ENCODE peak calls at places on chromosomes 12 and 14, in four cellular contexts. One of them, this sample, is unnamed.

GRCh38 chr12:131860472-131861260 is 32.5 kb downstream of the MMP17 start:
- DNase-seq in dorsolateral prefrontal cortex: no peak
- DNase-seq in glutamatergic neuron: no peak
- DNase-seq in psoas muscle: peak
- DNase-seq in this sample: no peak

GRCh38 chr14:50792634-50793068 is 38.3 kb downstream of the NIN start:
- DNase-seq in dorsolateral prefrontal cortex: no peak
- DNase-seq in glutamatergic neuron: no peak
- DNase-seq in psoas muscle: no peak
- DNase-seq in this sample: no peak

GRCh38 chr12:70756118-70756517 is 118.9 kb upstream of the PTPRB start:
- DNase-seq in dorsolateral prefrontal cortex: no peak
- DNase-seq in glutamatergic neuron: no peak
- DNase-seq in psoas muscle: no peak
- DNase-seq in this sample: no peak

GRCh38 chr12:87274594-87275245 is 754.5 kb downstream of the C12orf50 start:
- DNase-seq in dorsolateral prefrontal cortex: no peak
- DNase-seq in glutamatergic neuron: no peak
- DNase-seq in psoas muscle: no peak
- DNase-seq in this sample: no peak

GRCh38 chr14:36773558-36773957 is 111.9 kb downstream of the PAX9 start:
- DNase-seq in dorsolateral prefrontal cortex: no peak
- DNase-seq in glutamatergic neuron: no peak
- DNase-seq in psoas muscle: no peak
- DNase-seq in this sample: no peak

GRCh38 chr14:44165286-44165685 is 341.8 kb downstream of the FSCB start:
- DNase-seq in dorsolateral prefrontal cortex: no peak
- DNase-seq in glutamatergic neuron: no peak
- DNase-seq in psoas muscle: no peak
- DNase-seq in this sample: no peak

GRCh38 chr14:24296341-24297157 is 3.0 kb downstream of the DHRS1 start:
- DNase-seq in dorsolateral prefrontal cortex: peak
- DNase-seq in glutamatergic neuron: peak
- DNase-seq in psoas muscle: peak
- DNase-seq in this sample: peak

GRCh38 chr12:14275886-14276285 is 89.6 kb upstream of the ATF7IP start:
- DNase-seq in dorsolateral prefrontal cortex: no peak
- DNase-seq in glutamatergic neuron: no peak
- DNase-seq in psoas muscle: no peak
- DNase-seq in this sample: peak

GRCh38 chr12:116024769-116025168 is 252.7 kb downstream of the MED13L start:
- DNase-seq in dorsolateral prefrontal cortex: no peak
- DNase-seq in glutamatergic neuron: no peak
- DNase-seq in psoas muscle: no peak
- DNase-seq in this sample: no peak

GRCh38 chr14:39434401-39434800 is 2.2 kb upstream of the FBXO33 start:
- DNase-seq in dorsolateral prefrontal cortex: no peak
- DNase-seq in glutamatergic neuron: no peak
- DNase-seq in psoas muscle: no peak
- DNase-seq in this sample: no peak

GRCh38 chr12:6361834-6362233 is 13.5 kb downstream of the SCNN1A start:
- DNase-seq in dorsolateral prefrontal cortex: no peak
- DNase-seq in glutamatergic neuron: no peak
- DNase-seq in psoas muscle: peak
- DNase-seq in this sample: no peak

GRCh38 chr14:73887116-73887490 is 444 bp downstream of the ZNF410 start:
- DNase-seq in dorsolateral prefrontal cortex: no peak
- DNase-seq in glutamatergic neuron: no peak
- DNase-seq in psoas muscle: no peak
- DNase-seq in this sample: no peak

GRCh38 chr12:32877670-32878459 is 18.7 kb downstream of the PKP2 start:
- DNase-seq in dorsolateral prefrontal cortex: peak
- DNase-seq in glutamatergic neuron: peak
- DNase-seq in psoas muscle: peak
- DNase-seq in this sample: no peak

GRCh38 chr12:99619389-99620158 is 28.0 kb upstream of the GARIN6 start:
- DNase-seq in dorsolateral prefrontal cortex: no peak
- DNase-seq in glutamatergic neuron: peak
- DNase-seq in psoas muscle: no peak
- DNase-seq in this sample: no peak

GRCh38 chr12:109740694-109741245 is 27.1 kb downstream of the FAM222A start:
- DNase-seq in dorsolateral prefrontal cortex: no peak
- DNase-seq in glutamatergic neuron: peak
- DNase-seq in psoas muscle: peak
- DNase-seq in this sample: no peak

GRCh38 chr12:85076688-85077430 is 40.7 kb downstream of the LRRIQ1 start:
- DNase-seq in dorsolateral prefrontal cortex: no peak
- DNase-seq in glutamatergic neuron: no peak
- DNase-seq in psoas muscle: no peak
- DNase-seq in this sample: peak

GRCh38 chr12:103561174-103561573 is 25.9 kb upstream of the STAB2 start:
- DNase-seq in dorsolateral prefrontal cortex: no peak
- DNase-seq in glutamatergic neuron: no peak
- DNase-seq in psoas muscle: no peak
- DNase-seq in this sample: no peak

GRCh38 chr12:54016478-54016964 is 7.7 kb downstream of the HOXC8 start:
- DNase-seq in dorsolateral prefrontal cortex: no peak
- DNase-seq in glutamatergic neuron: no peak
- DNase-seq in psoas muscle: no peak
- DNase-seq in this sample: no peak

GRCh38 chr12:130192667-130193345 is 30.5 kb downstream of the FZD10 start:
- DNase-seq in dorsolateral prefrontal cortex: no peak
- DNase-seq in glutamatergic neuron: no peak
- DNase-seq in psoas muscle: no peak
- DNase-seq in this sample: no peak

GRCh38 chr12:94148841-94149780 is 734 bp downstream of the PLXNC1 start:
- DNase-seq in dorsolateral prefrontal cortex: peak
- DNase-seq in glutamatergic neuron: peak
- DNase-seq in psoas muscle: peak
- DNase-seq in this sample: peak

GRCh38 chr14:97771340-97772045 is 974.3 kb downstream of the VRK1 start:
- DNase-seq in dorsolateral prefrontal cortex: no peak
- DNase-seq in glutamatergic neuron: no peak
- DNase-seq in psoas muscle: no peak
- DNase-seq in this sample: no peak

GRCh38 chr14:102046337-102047278 is 40.2 kb downstream of the HSP90AA1 start:
- DNase-seq in dorsolateral prefrontal cortex: peak
- DNase-seq in glutamatergic neuron: peak
- DNase-seq in psoas muscle: peak
- DNase-seq in this sample: no peak

GRCh38 chr12:47391566-47391965 is 311.8 kb upstream of the AMIGO2 start:
- DNase-seq in dorsolateral prefrontal cortex: no peak
- DNase-seq in glutamatergic neuron: no peak
- DNase-seq in psoas muscle: no peak
- DNase-seq in this sample: no peak

GRCh38 chr14:79680087-79680486 is 531.2 kb downstream of the DIO2 start:
- DNase-seq in dorsolateral prefrontal cortex: no peak
- DNase-seq in glutamatergic neuron: no peak
- DNase-seq in psoas muscle: no peak
- DNase-seq in this sample: no peak

GRCh38 chr12:62533755-62534107 is 67.1 kb downstream of the MON2 start:
- DNase-seq in dorsolateral prefrontal cortex: no peak
- DNase-seq in glutamatergic neuron: no peak
- DNase-seq in psoas muscle: no peak
- DNase-seq in this sample: peak

GRCh38 chr12:104738371-104738710 is 219.7 kb downstream of the SLC41A2 start:
- DNase-seq in dorsolateral prefrontal cortex: no peak
- DNase-seq in glutamatergic neuron: no peak
- DNase-seq in psoas muscle: no peak
- DNase-seq in this sample: no peak

GRCh38 chr14:106436310-106436905 is 910.0 kb downstream of the TMEM121 start:
- DNase-seq in dorsolateral prefrontal cortex: no peak
- DNase-seq in glutamatergic neuron: no peak
- DNase-seq in psoas muscle: no peak
- DNase-seq in this sample: peak

GRCh38 chr12:32400114-32400672 is 835 bp downstream of the FGD4 start:
- DNase-seq in dorsolateral prefrontal cortex: no peak
- DNase-seq in glutamatergic neuron: no peak
- DNase-seq in psoas muscle: no peak
- DNase-seq in this sample: peak

GRCh38 chr12:113359133-113359938 is 949 bp downstream of the PLBD2 start:
- DNase-seq in dorsolateral prefrontal cortex: peak
- DNase-seq in glutamatergic neuron: peak
- DNase-seq in psoas muscle: peak
- DNase-seq in this sample: no peak

GRCh38 chr12:79547044-79547734 is 143.6 kb downstream of the PAWR start:
- DNase-seq in dorsolateral prefrontal cortex: no peak
- DNase-seq in glutamatergic neuron: no peak
- DNase-seq in psoas muscle: no peak
- DNase-seq in this sample: no peak

GRCh38 chr14:59475709-59476108 is 8.5 kb downstream of the L3HYPDH start:
- DNase-seq in dorsolateral prefrontal cortex: no peak
- DNase-seq in glutamatergic neuron: no peak
- DNase-seq in psoas muscle: no peak
- DNase-seq in this sample: no peak

GRCh38 chr14:104574978-104575377 is 4.6 kb upstream of the C14orf180 start:
- DNase-seq in dorsolateral prefrontal cortex: no peak
- DNase-seq in glutamatergic neuron: no peak
- DNase-seq in psoas muscle: no peak
- DNase-seq in this sample: no peak

DNA sequence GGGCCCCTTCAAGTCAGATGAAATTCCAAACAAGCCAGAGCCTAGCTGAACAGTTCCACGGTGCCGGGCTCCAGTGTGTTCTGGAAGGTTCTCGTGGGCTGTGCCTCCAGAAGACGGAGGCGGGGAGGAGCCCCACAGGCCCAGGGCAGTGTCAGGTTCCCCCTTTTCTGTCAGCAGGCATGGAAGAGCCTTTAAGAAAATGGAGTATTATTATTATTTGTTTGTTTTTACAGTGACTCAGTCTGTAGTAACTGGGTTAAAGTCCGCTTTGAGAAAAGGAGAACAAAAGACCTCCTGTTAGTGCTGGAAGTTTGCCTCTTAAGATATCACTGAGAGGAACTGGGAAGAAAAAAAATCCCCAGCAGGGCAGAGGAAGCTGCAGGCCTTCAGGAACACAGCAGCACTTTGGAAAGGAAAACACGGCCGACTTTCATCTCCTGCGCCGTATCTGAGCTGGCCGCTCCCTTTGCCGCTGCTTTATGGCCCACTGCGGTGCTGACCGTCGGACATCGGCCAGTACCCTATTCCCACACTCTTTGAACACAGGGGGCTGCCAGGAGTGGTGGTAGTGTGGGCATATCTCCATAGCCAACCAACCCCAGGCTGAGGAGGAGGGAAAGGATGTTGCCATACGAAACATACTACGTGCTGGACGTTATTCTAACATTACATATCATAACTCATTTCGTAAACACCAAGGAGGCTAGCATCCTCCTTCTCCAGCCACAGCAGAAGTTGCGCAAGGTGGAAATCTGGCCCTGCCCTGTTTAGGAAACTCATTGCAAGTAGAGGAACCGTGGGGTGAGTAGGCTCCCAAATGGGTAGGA is 194.0 kb downstream of the ZFP36L1 start:
- DNase-seq in dorsolateral prefrontal cortex: no peak
- DNase-seq in glutamatergic neuron: no peak
- DNase-seq in psoas muscle: peak
- DNase-seq in this sample: no peak
- TF ChIP-seq CTCF in dorsolateral prefrontal cortex: no peak
- TF ChIP-seq CTCF in glutamatergic neuron: no peak
- TF ChIP-seq CTCF in psoas muscle: no peak
- TF ChIP-seq CTCF in this sample: no peak

DNA sequence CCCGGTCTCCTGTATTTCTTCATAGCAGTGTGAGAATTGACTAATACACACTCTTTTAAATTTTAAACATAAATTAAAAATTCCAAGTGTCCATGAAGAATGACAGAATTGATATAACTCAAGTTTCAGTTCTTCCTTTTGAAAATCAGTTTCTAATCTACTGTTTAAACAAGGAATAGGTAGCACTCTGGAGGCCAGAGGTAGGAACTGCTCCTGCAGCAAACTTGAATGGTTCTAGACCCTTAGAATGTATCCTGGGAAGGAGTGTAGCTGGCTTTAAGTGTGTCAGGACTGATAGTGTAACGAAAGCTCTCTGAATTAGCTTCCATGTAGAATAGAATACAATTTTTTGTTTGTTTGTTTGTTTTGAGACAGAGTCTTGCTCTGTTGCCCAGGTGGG is 76.8 kb downstream of the AKAP6 start:
- DNase-seq in dorsolateral prefrontal cortex: no peak
- DNase-seq in glutamatergic neuron: no peak
- DNase-seq in psoas muscle: no peak
- DNase-seq in this sample: no peak
- TF ChIP-seq CTCF in dorsolateral prefrontal cortex: no peak
- TF ChIP-seq CTCF in glutamatergic neuron: no peak
- TF ChIP-seq CTCF in psoas muscle: no peak
- TF ChIP-seq CTCF in this sample: no peak

GRCh38 chr12:24268663-24269186 is 319.3 kb upstream of the SOX5 start:
- DNase-seq in dorsolateral prefrontal cortex: no peak
- DNase-seq in glutamatergic neuron: no peak
- DNase-seq in psoas muscle: no peak
- DNase-seq in this sample: no peak
- TF ChIP-seq CTCF in dorsolateral prefrontal cortex: no peak
- TF ChIP-seq CTCF in glutamatergic neuron: no peak
- TF ChIP-seq CTCF in psoas muscle: no peak
- TF ChIP-seq CTCF in this sample: no peak

DNA sequence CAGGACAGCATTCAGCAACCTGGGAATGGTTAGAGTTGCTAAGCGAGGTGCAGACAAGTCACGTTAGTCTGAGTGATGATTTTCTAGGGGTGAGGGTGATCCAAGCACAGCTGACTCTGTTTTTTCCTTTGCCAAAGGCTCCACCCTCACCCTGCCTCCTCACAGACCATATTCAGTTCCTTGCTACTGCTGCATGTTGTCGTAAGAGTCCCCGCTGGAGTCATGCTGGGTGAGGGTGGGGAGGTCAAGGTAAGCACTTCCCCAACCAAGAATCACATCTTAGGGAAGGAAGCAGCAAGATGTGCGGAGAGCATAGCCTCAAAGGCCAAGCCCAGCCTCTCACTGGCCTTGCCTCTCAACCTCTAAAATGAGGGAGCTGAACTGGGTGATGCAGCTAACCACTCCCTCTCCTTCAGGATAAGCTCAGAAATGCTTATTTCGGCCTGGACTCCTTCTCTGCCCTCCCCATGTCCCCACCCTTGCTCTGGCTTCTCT is 66.8 kb upstream of the ACTN1 start:
- DNase-seq in dorsolateral prefrontal cortex: no peak
- DNase-seq in glutamatergic neuron: no peak
- DNase-seq in psoas muscle: no peak
- DNase-seq in this sample: no peak
- TF ChIP-seq CTCF in dorsolateral prefrontal cortex: no peak
- TF ChIP-seq CTCF in glutamatergic neuron: no peak
- TF ChIP-seq CTCF in psoas muscle: no peak
- TF ChIP-seq CTCF in this sample: no peak

GRCh38 chr14:99037777-99038176 is 234.2 kb downstream of the BCL11B start:
- DNase-seq in dorsolateral prefrontal cortex: no peak
- DNase-seq in glutamatergic neuron: no peak
- DNase-seq in psoas muscle: no peak
- DNase-seq in this sample: no peak
- TF ChIP-seq CTCF in dorsolateral prefrontal cortex: no peak
- TF ChIP-seq CTCF in glutamatergic neuron: peak
- TF ChIP-seq CTCF in psoas muscle: no peak
- TF ChIP-seq CTCF in this sample: no peak

GRCh38 chr12:57984629-57985151 is 43.3 kb downstream of the ATP23 start:
- DNase-seq in dorsolateral prefrontal cortex: no peak
- DNase-seq in glutamatergic neuron: no peak
- DNase-seq in psoas muscle: no peak
- DNase-seq in this sample: no peak
- TF ChIP-seq CTCF in dorsolateral prefrontal cortex: no peak
- TF ChIP-seq CTCF in glutamatergic neuron: no peak
- TF ChIP-seq CTCF in psoas muscle: no peak
- TF ChIP-seq CTCF in this sample: no peak

This sample was measured in GM13976.